ENCODE peak calls at places on chromosomes 5 and 9, in four cellular contexts. O is lower lobe of right lung, U is type B pancreatic cell, G is choroid plexus epithelial cell. V is an unnamed sample.

GRCh38 chr9:85430659-85431370 is 310.9 kb downstream of the AGTPBP1 start:
- DNase-seq in O (no peak), U (no peak), G (no peak), V (no peak)

GRCh38 chr9:16869961-16870605 is 387 bp downstream of the BNC2 start:
- DNase-seq in O (no peak), U (peak), G (peak), V (peak)

GRCh38 chr5:39076757-39077475 is 2.7 kb upstream of the RICTOR start:
- DNase-seq in O (no peak), U (no peak), G (peak), V (no peak)

GRCh38 chr5:110625376-110625999 is 101.0 kb downstream of the TMEM232 start:
- DNase-seq in O (no peak), U (no peak), G (peak), V (no peak)

GRCh38 chr5:59756373-59757035 is 137.0 kb downstream of the PDE4D start:
- DNase-seq in O (no peak), U (no peak), G (no peak), V (no peak)

GRCh38 chr9:133975511-133975910 is 16.6 kb downstream of the VAV2 start:
- DNase-seq in O (peak), U (no peak), G (no peak), V (no peak)

GRCh38 chr5:135185461-135186075 is 151.5 kb upstream of the PITX1 start:
- DNase-seq in O (no peak), U (no peak), G (peak), V (no peak)

GRCh38 chr9:92094655-92095054 is 20.6 kb downstream of the SPTLC1 start:
- DNase-seq in O (no peak), U (no peak), G (peak), V (no peak)

GRCh38 chr9:120603601-120604000 is 23.6 kb upstream of the CDK5RAP2 start:
- DNase-seq in O (no peak), U (no peak), G (no peak), V (no peak)

GRCh38 chr9:130290353-130291181 is 25.0 kb downstream of the HMCN2 start:
- DNase-seq in O (peak), U (no peak), G (no peak), V (no peak)

GRCh38 chr5:127960126-127960744 is 123.3 kb upstream of the SLC12A2 start:
- DNase-seq in O (no peak), U (no peak), G (peak), V (no peak)

DNA sequence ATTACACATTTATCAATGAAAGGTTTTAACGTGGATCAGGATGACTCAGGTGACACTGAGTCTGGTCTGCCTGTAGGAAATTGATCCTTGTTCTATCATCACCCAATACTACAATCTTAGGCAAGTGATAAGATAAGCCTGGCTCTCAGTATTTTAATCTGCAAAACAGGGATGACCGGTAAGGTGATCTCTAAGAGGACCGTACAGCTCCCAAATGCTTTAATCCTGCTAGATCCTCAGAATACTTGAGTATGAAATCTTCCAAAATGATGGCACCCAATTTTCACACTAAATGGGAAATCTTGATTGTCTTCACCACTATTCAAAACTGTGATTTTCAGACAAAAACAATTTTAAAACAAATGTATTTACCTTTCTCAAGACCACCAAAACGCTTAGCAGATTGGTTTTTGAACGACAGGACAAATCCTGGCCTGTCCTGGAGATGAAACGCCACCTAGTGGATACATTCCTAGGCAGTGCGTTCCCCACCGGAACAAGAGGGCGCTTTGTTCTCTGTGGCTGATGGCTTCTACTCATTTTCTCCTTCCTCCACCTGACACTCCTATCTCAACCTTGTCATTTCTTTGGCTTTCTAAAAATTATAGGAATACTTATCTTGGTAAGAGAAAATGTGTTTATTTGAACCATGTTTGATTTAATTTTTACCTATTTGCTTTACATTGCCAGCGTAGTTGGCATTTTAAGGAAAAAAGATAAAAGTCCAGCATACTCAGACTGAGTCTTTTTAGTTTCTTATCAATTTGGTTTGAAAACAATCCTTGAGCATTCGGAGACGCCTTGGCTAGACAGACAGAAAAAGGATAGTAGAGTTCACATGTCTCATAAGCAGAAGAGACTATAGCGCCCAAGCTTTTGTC is 41.2 kb upstream of the VCAN start:
- DNase-seq in O (peak), U (no peak), G (peak), V (peak)
- TF ChIP-seq CTCF in O (peak), U (peak), G (peak), V (peak)

GRCh38 chr9:138071731-138072130 is 194.1 kb downstream of the CACNA1B start:
- DNase-seq in O (no peak), U (peak), G (no peak), V (no peak)
- TF ChIP-seq CTCF in O (no peak), U (no peak), G (no peak), V (no peak)

GRCh38 chr5:172002310-172002709 is 4.1 kb downstream of the FBXW11 start:
- DNase-seq in O (no peak), U (no peak), G (peak), V (no peak)
- TF ChIP-seq CTCF in O (peak), U (peak), G (peak), V (peak)

GRCh38 chr5:172646716-172647285 is 5.7 kb downstream of the NEURL1B start:
- DNase-seq in O (no peak), U (no peak), G (peak), V (peak)
- TF ChIP-seq CTCF in O (peak), U (peak), G (peak), V (peak)

GRCh38 chr9:99591770-99592169 is 229.9 kb upstream of the NR4A3 start:
- DNase-seq in O (no peak), U (no peak), G (no peak), V (no peak)

GRCh38 chr9:99594056-99594780 is 227.5 kb upstream of the NR4A3 start:
- DNase-seq in O (no peak), U (no peak), G (no peak), V (no peak)

GRCh38 chr9:99592834-99593584 is 228.7 kb upstream of the NR4A3 start:
- DNase-seq in O (no peak), U (no peak), G (no peak), V (no peak)

GRCh38 chr9:99593621-99594020 is 228.1 kb upstream of the NR4A3 start:
- DNase-seq in O (no peak), U (no peak), G (no peak), V (no peak)

GRCh38 chr9:99595796-99596195 is 225.9 kb upstream of the NR4A3 start:
- DNase-seq in O (no peak), U (no peak), G (no peak), V (no peak)
- TF ChIP-seq CTCF in O (no peak), U (no peak), G (no peak), V (no peak)

GRCh38 chr5:146425023-146425422 is 22.1 kb upstream of the TCERG1 start:
- DNase-seq in O (no peak), U (no peak), G (no peak), V (no peak)
- TF ChIP-seq CTCF in O (no peak), U (no peak), G (no peak), V (no peak)

V was measured in glutamatergic neuron.